ENCODE peak calls at places on chromosome 22, in nine cellular contexts. One of them, this sample, is unnamed.

GRCh38 chr22:27673839-27674238 is 127.7 kb downstream of the MN1 start:
- DNase-seq in BJ: no peak
- DNase-seq in thyroid gland: no peak
- DNase-seq in heart left ventricle: no peak
- DNase-seq in fibroblast of mammary gland: no peak
- DNase-seq in Calu3: no peak
- DNase-seq in left ventricle myocardium inferior: no peak
- DNase-seq in nephron progenitor cell: peak; percentile 51
- DNase-seq in psoas muscle: peak; percentile 37
- DNase-seq in this sample: peak; percentile 35

GRCh38 chr22:30803679-30804078 is 109.0 kb downstream of the OSBP2 start:
- DNase-seq in BJ: no peak
- DNase-seq in nephron progenitor cell: no peak
- DNase-seq in fibroblast of mammary gland: no peak
- DNase-seq in left ventricle myocardium inferior: no peak
- DNase-seq in heart left ventricle: no peak
- DNase-seq in Calu3: no peak
- DNase-seq in thyroid gland: no peak
- DNase-seq in psoas muscle: no peak
- DNase-seq in this sample: no peak

GRCh38 chr22:41178425-41178975 is 26.6 kb upstream of the L3MBTL2 start:
- DNase-seq in left ventricle myocardium inferior: peak; percentile 73
- DNase-seq in psoas muscle: peak; percentile 52
- DNase-seq in BJ: no peak
- DNase-seq in thyroid gland: peak; percentile 13
- DNase-seq in Calu3: no peak
- DNase-seq in heart left ventricle: peak; percentile 63
- DNase-seq in nephron progenitor cell: no peak
- DNase-seq in fibroblast of mammary gland: no peak
- DNase-seq in this sample: no peak

GRCh38 chr22:17106785-17107546 is 14.2 kb downstream of the TMEM121B start:
- DNase-seq in fibroblast of mammary gland: no peak
- DNase-seq in heart left ventricle: no peak
- DNase-seq in thyroid gland: no peak
- DNase-seq in left ventricle myocardium inferior: no peak
- DNase-seq in nephron progenitor cell: no peak
- DNase-seq in BJ: no peak
- DNase-seq in psoas muscle: no peak
- DNase-seq in Calu3: no peak
- DNase-seq in this sample: no peak

GRCh38 chr22:22870577-22871398 is 16.8 kb upstream of the IGLL5 start:
- DNase-seq in thyroid gland: no peak
- DNase-seq in heart left ventricle: no peak
- DNase-seq in left ventricle myocardium inferior: no peak
- DNase-seq in BJ: no peak
- DNase-seq in fibroblast of mammary gland: no peak
- DNase-seq in nephron progenitor cell: no peak
- DNase-seq in Calu3: no peak
- DNase-seq in psoas muscle: no peak
- DNase-seq in this sample: no peak

GRCh38 chr22:37419916-37420655 is 7.2 kb downstream of the ELFN2 start:
- DNase-seq in thyroid gland: no peak
- DNase-seq in psoas muscle: no peak
- DNase-seq in BJ: no peak
- DNase-seq in Calu3: peak; percentile 49
- DNase-seq in fibroblast of mammary gland: no peak
- DNase-seq in left ventricle myocardium inferior: no peak
- DNase-seq in heart left ventricle: no peak
- DNase-seq in nephron progenitor cell: peak; percentile 61
- DNase-seq in this sample: no peak

GRCh38 chr22:42651134-42651533 is 1.9 kb upstream of the CYB5R3 start:
- DNase-seq in Calu3: peak; percentile 24
- DNase-seq in thyroid gland: no peak
- DNase-seq in nephron progenitor cell: no peak
- DNase-seq in BJ: no peak
- DNase-seq in psoas muscle: no peak
- DNase-seq in left ventricle myocardium inferior: no peak
- DNase-seq in heart left ventricle: no peak
- DNase-seq in fibroblast of mammary gland: peak; percentile 25
- DNase-seq in this sample: no peak

GRCh38 chr22:48979482-48979881 is 848.2 kb downstream of the BRD1 start:
- DNase-seq in psoas muscle: no peak
- DNase-seq in left ventricle myocardium inferior: no peak
- DNase-seq in heart left ventricle: no peak
- DNase-seq in thyroid gland: no peak
- DNase-seq in fibroblast of mammary gland: peak; percentile 0
- DNase-seq in nephron progenitor cell: no peak
- DNase-seq in Calu3: no peak
- DNase-seq in BJ: no peak
- DNase-seq in this sample: no peak

DNA sequence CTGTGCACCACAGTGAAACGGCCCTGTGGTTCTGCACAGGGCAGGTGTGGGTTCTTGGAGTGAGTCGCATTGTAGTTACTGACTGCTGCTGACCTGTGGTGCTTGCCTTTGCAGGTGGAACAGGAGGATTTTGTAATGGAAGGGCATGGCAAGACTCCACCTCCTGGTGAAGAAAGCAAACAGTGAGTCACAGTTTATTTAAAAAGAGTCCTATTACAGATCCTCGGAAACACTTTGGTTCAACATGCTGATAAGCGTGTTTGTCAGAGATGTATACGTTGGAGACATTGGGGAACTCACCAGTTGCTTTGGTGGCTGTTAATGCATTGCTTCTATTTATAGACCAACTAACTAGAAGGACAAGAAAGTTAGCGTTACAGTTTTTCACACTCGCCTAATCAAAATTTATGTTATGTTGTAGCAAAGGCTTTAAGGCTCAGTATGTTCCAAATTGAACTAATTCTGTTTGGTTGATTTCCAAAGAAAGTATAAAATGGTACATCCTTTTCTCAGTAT is 21.7 kb upstream of the TNRC6B start:
- DNase-seq in left ventricle myocardium inferior: no peak
- DNase-seq in fibroblast of mammary gland: peak; percentile 37
- DNase-seq in psoas muscle: peak; percentile 21
- DNase-seq in heart left ventricle: no peak
- DNase-seq in thyroid gland: peak; percentile 61
- DNase-seq in nephron progenitor cell: no peak
- DNase-seq in Calu3: peak; percentile 64
- DNase-seq in BJ: no peak
- DNase-seq in this sample: no peak
- TF ChIP-seq CTCF in left ventricle myocardium inferior: peak; percentile 36
- TF ChIP-seq CTCF in fibroblast of mammary gland: peak; percentile 22
- TF ChIP-seq CTCF in psoas muscle: peak; percentile 21
- TF ChIP-seq CTCF in heart left ventricle: no peak
- TF ChIP-seq CTCF in thyroid gland: peak; percentile 42
- TF ChIP-seq CTCF in nephron progenitor cell: no peak
- TF ChIP-seq CTCF in Calu3: peak; percentile 19
- TF ChIP-seq CTCF in BJ: peak; percentile 31
- TF ChIP-seq CTCF in this sample: peak; percentile 22

GRCh38 chr22:35708453-35708852 is 9.2 kb upstream of the APOL5 start:
- DNase-seq in psoas muscle: no peak
- DNase-seq in BJ: no peak
- DNase-seq in left ventricle myocardium inferior: no peak
- DNase-seq in thyroid gland: no peak
- DNase-seq in heart left ventricle: no peak
- DNase-seq in Calu3: no peak
- DNase-seq in nephron progenitor cell: no peak
- DNase-seq in fibroblast of mammary gland: peak; percentile 11
- DNase-seq in this sample: no peak

GRCh38 chr22:35717572-35717971 is at the start of gene APOL5:
- DNase-seq in psoas muscle: no peak
- DNase-seq in heart left ventricle: no peak
- DNase-seq in fibroblast of mammary gland: no peak
- DNase-seq in nephron progenitor cell: no peak
- DNase-seq in left ventricle myocardium inferior: no peak
- DNase-seq in Calu3: no peak
- DNase-seq in BJ: no peak
- DNase-seq in thyroid gland: no peak
- DNase-seq in this sample: no peak

GRCh38 chr22:35708917-35709316 is 8.8 kb upstream of the APOL5 start:
- DNase-seq in nephron progenitor cell: no peak
- DNase-seq in fibroblast of mammary gland: no peak
- DNase-seq in Calu3: no peak
- DNase-seq in BJ: no peak
- DNase-seq in thyroid gland: no peak
- DNase-seq in psoas muscle: no peak
- DNase-seq in left ventricle myocardium inferior: no peak
- DNase-seq in heart left ventricle: no peak
- DNase-seq in this sample: no peak

GRCh38 chr22:35711336-35711735 is 6.3 kb upstream of the APOL5 start:
- DNase-seq in Calu3: no peak
- DNase-seq in left ventricle myocardium inferior: no peak
- DNase-seq in psoas muscle: no peak
- DNase-seq in BJ: no peak
- DNase-seq in nephron progenitor cell: no peak
- DNase-seq in thyroid gland: no peak
- DNase-seq in fibroblast of mammary gland: no peak
- DNase-seq in heart left ventricle: no peak
- DNase-seq in this sample: no peak

GRCh38 chr22:35712672-35713071 is 5.0 kb upstream of the APOL5 start:
- DNase-seq in psoas muscle: no peak
- DNase-seq in nephron progenitor cell: no peak
- DNase-seq in fibroblast of mammary gland: no peak
- DNase-seq in heart left ventricle: no peak
- DNase-seq in thyroid gland: no peak
- DNase-seq in Calu3: no peak
- DNase-seq in left ventricle myocardium inferior: no peak
- DNase-seq in BJ: no peak
- DNase-seq in this sample: no peak
- TF ChIP-seq CTCF in psoas muscle: no peak
- TF ChIP-seq CTCF in nephron progenitor cell: no peak
- TF ChIP-seq CTCF in fibroblast of mammary gland: no peak
- TF ChIP-seq CTCF in heart left ventricle: no peak
- TF ChIP-seq CTCF in thyroid gland: no peak
- TF ChIP-seq CTCF in Calu3: no peak
- TF ChIP-seq CTCF in left ventricle myocardium inferior: no peak
- TF ChIP-seq CTCF in BJ: no peak
- TF ChIP-seq CTCF in this sample: no peak

GRCh38 chr22:24437820-24438328 is 10.5 kb downstream of the ADORA2A start:
- DNase-seq in fibroblast of mammary gland: no peak
- DNase-seq in Calu3: no peak
- DNase-seq in thyroid gland: no peak
- DNase-seq in heart left ventricle: no peak
- DNase-seq in BJ: no peak
- DNase-seq in nephron progenitor cell: no peak
- DNase-seq in left ventricle myocardium inferior: no peak
- DNase-seq in psoas muscle: no peak
- DNase-seq in this sample: no peak
- TF ChIP-seq CTCF in fibroblast of mammary gland: peak; percentile 22
- TF ChIP-seq CTCF in Calu3: no peak
- TF ChIP-seq CTCF in thyroid gland: no peak
- TF ChIP-seq CTCF in heart left ventricle: no peak
- TF ChIP-seq CTCF in BJ: peak; percentile 46
- TF ChIP-seq CTCF in nephron progenitor cell: no peak
- TF ChIP-seq CTCF in left ventricle myocardium inferior: no peak
- TF ChIP-seq CTCF in psoas muscle: no peak
- TF ChIP-seq CTCF in this sample: no peak

DNA sequence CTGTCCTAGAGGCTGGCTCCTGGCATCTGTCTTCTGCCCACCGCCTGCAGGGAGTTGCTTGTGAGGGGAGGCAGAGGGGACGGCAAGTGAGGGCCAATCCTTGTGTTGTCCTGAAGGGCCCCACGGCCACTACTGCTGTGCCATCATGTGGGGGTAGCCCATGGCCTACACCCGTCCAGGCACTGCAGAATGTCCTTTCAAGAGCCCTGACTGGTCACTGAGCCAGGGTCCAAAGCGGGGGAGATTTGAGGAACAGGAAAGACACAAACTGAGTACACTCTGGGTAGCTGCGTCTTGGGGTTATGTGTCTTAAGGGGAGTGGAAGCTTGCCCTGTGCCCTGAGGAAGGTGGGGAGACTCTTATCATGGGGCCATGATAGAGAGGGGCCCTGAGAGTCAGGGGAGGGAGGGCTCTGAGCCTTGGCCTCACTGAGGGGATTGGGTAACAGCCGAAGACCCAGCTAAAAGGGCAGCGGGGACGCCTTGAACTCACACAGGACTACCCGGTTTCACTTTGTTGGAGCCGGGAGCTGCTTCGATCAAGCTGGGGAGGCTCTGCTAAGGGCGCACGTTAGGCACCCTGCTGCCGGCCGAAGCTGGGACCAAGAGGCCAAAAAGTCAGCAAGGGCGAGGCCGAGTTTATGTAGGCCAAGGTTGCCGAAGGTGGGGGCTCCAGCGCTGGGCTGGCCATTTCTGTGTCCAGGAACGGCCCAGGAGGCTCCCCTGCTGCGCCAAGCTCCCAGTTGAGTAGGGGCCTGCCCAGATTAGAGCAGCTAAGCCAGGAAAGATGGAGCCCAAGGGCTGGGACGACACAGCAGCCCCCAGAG is 1.9 kb downstream of the TBX1 start:
- DNase-seq in psoas muscle: no peak
- DNase-seq in BJ: no peak
- DNase-seq in fibroblast of mammary gland: no peak
- DNase-seq in nephron progenitor cell: no peak
- DNase-seq in left ventricle myocardium inferior: no peak
- DNase-seq in Calu3: no peak
- DNase-seq in thyroid gland: no peak
- DNase-seq in heart left ventricle: no peak
- DNase-seq in this sample: no peak
- TF ChIP-seq CTCF in psoas muscle: no peak
- TF ChIP-seq CTCF in BJ: no peak
- TF ChIP-seq CTCF in fibroblast of mammary gland: no peak
- TF ChIP-seq CTCF in nephron progenitor cell: no peak
- TF ChIP-seq CTCF in left ventricle myocardium inferior: no peak
- TF ChIP-seq CTCF in Calu3: no peak
- TF ChIP-seq CTCF in thyroid gland: no peak
- TF ChIP-seq CTCF in heart left ventricle: no peak
- TF ChIP-seq CTCF in this sample: no peak

DNA sequence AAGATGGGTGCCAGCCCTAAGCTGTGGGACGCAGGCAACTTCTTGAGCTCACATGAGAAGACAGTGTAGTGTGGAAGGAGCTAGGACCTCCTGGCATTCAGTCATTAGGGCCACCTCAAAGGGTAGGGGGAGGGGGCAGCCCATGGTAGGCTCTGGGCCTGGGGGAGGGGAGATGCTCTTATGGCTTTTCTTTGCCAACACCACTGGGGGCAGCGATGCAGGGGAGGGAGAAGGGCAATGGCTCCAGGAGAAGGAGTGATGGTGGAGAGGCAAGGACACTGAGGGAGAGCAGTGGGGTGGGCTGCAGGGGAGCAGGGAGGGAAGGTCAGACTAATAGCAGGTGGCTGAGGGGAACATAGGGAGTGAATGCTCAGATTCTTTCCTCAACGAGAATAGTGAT is 63.3 kb upstream of the SUSD2 start:
- DNase-seq in left ventricle myocardium inferior: no peak
- DNase-seq in thyroid gland: no peak
- DNase-seq in BJ: no peak
- DNase-seq in heart left ventricle: no peak
- DNase-seq in fibroblast of mammary gland: no peak
- DNase-seq in Calu3: peak; percentile 15
- DNase-seq in nephron progenitor cell: no peak
- DNase-seq in psoas muscle: no peak
- DNase-seq in this sample: no peak
- TF ChIP-seq CTCF in left ventricle myocardium inferior: no peak
- TF ChIP-seq CTCF in thyroid gland: no peak
- TF ChIP-seq CTCF in BJ: peak; percentile 15
- TF ChIP-seq CTCF in heart left ventricle: no peak
- TF ChIP-seq CTCF in fibroblast of mammary gland: peak; percentile 7
- TF ChIP-seq CTCF in Calu3: no peak
- TF ChIP-seq CTCF in nephron progenitor cell: no peak
- TF ChIP-seq CTCF in psoas muscle: no peak
- TF ChIP-seq CTCF in this sample: no peak

This sample was measured in progenitor cell of endocrine pancreas.